ENCODE peak calls at places on chromosomes 2 and 18, in eight cellular contexts. S is fibroblast of lung, Z is heart left ventricle, Q is iPS DF 6.9, C is upper lobe of right lung, X is neural progenitor cell, U is astrocyte, D is OCI-LY7. K is an unnamed sample. For H3K9me3, the result is how much of the 10 kb centered on the place peaks cover.

GRCh38 chr2:32005371-32005976 is 5.3 kb downstream of the MEMO1 start:
- DNase-seq in Q (no peak), C (no peak), D (no peak), U (no peak), Z (no peak), S (no peak), X (no peak), K (no peak)

GRCh38 chr2:1891147-1891546 is 146.8 kb upstream of the PXDN start:
- DNase-seq in Z (no peak), S (no peak), U (no peak), D (no peak), X (no peak), C (no peak), Q (no peak), K (no peak)

GRCh38 chr2:174779361-174779928 is 15.2 kb upstream of the CHRNA1 start:
- DNase-seq in C (no peak), S (no peak), D (no peak), U (peak), X (no peak), Z (no peak), Q (no peak), K (no peak)

GRCh38 chr18:12296457-12296856 is 11.6 kb upstream of the TUBB6 start:
- DNase-seq in Q (no peak), U (no peak), D (no peak), C (peak), X (no peak), Z (no peak), S (no peak), K (no peak)

GRCh38 chr2:12321886-12322285 is 394.9 kb upstream of the TRIB2 start:
- DNase-seq in C (no peak), Z (no peak), X (no peak), D (no peak), S (peak), Q (no peak), U (peak), K (no peak)

GRCh38 chr2:101515512-101515911 is 40.6 kb upstream of the RFX8 start:
- DNase-seq in Z (no peak), S (peak), X (no peak), Q (no peak), C (no peak), D (no peak), U (peak), K (no peak)

GRCh38 chr2:160842286-160842685 is 317.9 kb upstream of the TANK start:
- DNase-seq in U (no peak), X (no peak), C (no peak), Q (no peak), S (no peak), D (no peak), Z (no peak), K (no peak)

GRCh38 chr2:197445746-197446145 is 7.6 kb upstream of the COQ10B start:
- DNase-seq in Q (no peak), Z (no peak), S (no peak), U (no peak), X (no peak), D (no peak), C (no peak), K (no peak)

GRCh38 chr18:51195086-51195601 is 2.3 kb downstream of the MEX3C start:
- DNase-seq in D (peak), Z (no peak), C (no peak), Q (no peak), U (no peak), X (peak), S (peak), K (no peak)

GRCh38 chr2:64213607-64214275 is 69.5 kb upstream of the PELI1 start:
- DNase-seq in D (peak), Z (no peak), S (no peak), U (no peak), C (no peak), Q (no peak), X (no peak), K (no peak)

GRCh38 chr2:65638438-65638837 is 206.0 kb upstream of the SPRED2 start:
- DNase-seq in Z (no peak), S (no peak), D (no peak), Q (no peak), C (no peak), X (peak), U (no peak), K (no peak)

GRCh38 chr2:96913117-96913397 is 43.2 kb upstream of the SEMA4C start:
- DNase-seq in Q (no peak), X (no peak), Z (no peak), S (no peak), U (no peak), D (no peak), C (no peak), K (no peak)

GRCh38 chr18:34767601-34768027 is 57.5 kb downstream of the DTNA start:
- DNase-seq in S (peak), D (no peak), Z (no peak), Q (no peak), U (peak), X (no peak), C (no peak), K (no peak)

GRCh38 chr2:107558295-107558694 is 268.4 kb upstream of the RGPD4 start:
- DNase-seq in S (no peak), D (no peak), U (no peak), C (no peak), Q (no peak), Z (no peak), X (no peak), K (no peak)

GRCh38 chr2:107553045-107553444 is 273.6 kb upstream of the RGPD4 start:
- DNase-seq in S (no peak), C (no peak), Z (no peak), X (no peak), U (no peak), Q (no peak), D (no peak), K (no peak)

GRCh38 chr2:107556038-107556627 is 270.6 kb upstream of the RGPD4 start:
- DNase-seq in S (no peak), Q (no peak), X (no peak), D (peak), Z (no peak), U (no peak), C (no peak), K (no peak)

DNA sequence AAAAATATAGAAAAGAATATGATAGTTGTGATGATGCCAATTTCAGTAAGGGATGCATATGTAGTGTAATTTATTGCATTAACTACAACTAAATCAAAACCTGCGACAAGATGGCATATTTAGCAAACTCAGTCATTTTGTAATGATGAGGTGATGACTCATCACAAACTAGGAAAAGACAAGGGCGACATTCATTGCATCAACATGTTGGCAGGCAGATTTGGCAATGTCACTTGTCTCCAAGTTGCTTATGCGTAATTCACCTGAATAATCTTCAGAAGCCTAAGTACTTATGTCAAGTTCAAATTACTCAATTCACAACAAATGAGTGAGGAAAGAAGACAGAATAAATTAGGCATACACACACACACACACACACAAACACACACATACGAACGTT is 273.2 kb upstream of the RGPD4 start:
- DNase-seq in C (no peak), D (no peak), Z (no peak), U (peak), Q (no peak), S (no peak), X (no peak), K (no peak)
- H3K9me3 ChIP-seq in C (under half), D (under half), Z (under half), U (under half), Q (under half), S (under half), X (under half), K (under half)

DNA sequence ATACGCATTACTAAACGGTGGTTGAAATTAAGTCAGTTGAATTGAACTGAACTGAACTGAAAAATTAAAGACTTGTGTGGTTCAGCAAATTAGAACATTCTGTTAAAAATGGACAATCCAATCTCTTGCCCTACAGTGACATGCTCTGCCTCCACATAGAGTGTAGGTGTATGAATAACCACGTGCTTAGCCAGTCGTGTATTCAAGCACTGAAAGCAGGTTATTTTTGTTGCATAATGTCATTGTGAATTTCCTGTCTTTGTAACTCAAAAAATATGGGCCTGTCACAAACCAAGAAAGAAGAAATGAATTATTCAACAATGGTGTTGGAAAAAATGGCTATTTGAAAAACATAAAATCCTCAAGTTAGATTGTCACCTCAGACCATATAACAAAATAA is 440.9 kb downstream of the TXNL1 start:
- DNase-seq in D (no peak), Q (no peak), Z (no peak), X (no peak), C (no peak), S (no peak), U (no peak), K (no peak)
- H3K9me3 ChIP-seq in D (under half), Q (under half), Z (under half), X (under half), C (under half), S (under half), U (under half), K (under half)

DNA sequence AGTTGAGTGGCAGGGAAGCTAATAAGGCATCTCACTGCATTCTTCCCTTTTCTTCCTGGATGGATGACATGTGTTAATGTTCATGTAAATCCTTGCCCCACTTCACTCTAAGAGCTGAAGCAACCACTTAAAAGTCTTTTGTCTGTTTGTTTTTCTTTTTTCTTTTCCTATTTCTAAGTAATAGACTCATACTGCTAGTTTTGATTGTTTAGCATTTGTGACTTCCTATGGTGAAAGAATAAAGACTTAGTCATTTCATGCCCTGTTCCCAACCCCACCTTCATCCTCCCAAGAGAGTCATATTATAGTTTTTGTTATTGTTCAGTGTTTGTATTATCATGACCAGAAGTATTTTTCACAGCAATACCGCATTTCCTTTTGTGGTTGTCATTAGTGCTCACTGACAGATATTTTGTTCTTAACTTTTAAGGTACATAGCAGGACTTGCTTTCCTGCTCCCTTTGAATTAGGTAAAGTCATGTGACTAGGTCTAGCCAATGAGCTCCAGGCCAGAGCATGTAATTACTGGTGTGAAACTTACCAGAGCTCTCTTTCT is 18.1 kb upstream of the SPP2 start:
- DNase-seq in Z (no peak), C (no peak), Q (no peak), X (no peak), S (peak), U (peak), D (no peak), K (no peak)
- H3K9me3 ChIP-seq in Z (under half), C (under half), Q (under half), X (under half), S (under half), U (under half), D (under half), K (under half)

GRCh38 chr2:238851751-238852150 is 3.9 kb downstream of the TWIST2 start:
- DNase-seq in Z (no peak), D (no peak), U (no peak), S (peak), C (no peak), Q (no peak), X (no peak), K (no peak)

GRCh38 chr2:238854246-238854645 is 6.4 kb downstream of the TWIST2 start:
- DNase-seq in Q (no peak), C (no peak), D (no peak), X (no peak), U (no peak), S (no peak), Z (no peak), K (no peak)

GRCh38 chr2:238853724-238854123 is 5.8 kb downstream of the TWIST2 start:
- DNase-seq in Q (no peak), Z (no peak), C (no peak), X (no peak), S (no peak), D (no peak), U (no peak), K (no peak)

GRCh38 chr2:238852186-238852869 is 4.4 kb downstream of the TWIST2 start:
- DNase-seq in X (no peak), C (no peak), U (no peak), Z (no peak), D (no peak), Q (no peak), S (peak), K (no peak)

GRCh38 chr2:238853218-238853617 is 5.3 kb downstream of the TWIST2 start:
- DNase-seq in S (no peak), Z (no peak), D (no peak), X (no peak), U (no peak), C (no peak), Q (no peak), K (no peak)
- H3K9me3 ChIP-seq in S (under half), Z (under half), D (under half), X (under half), U (under half), C (under half), Q (under half), K (under half)

GRCh38 chr18:36186461-36187137 is 698 bp upstream of the MOCOS start:
- DNase-seq in Z (peak), D (no peak), X (peak), S (peak), C (peak), U (no peak), Q (no peak), K (no peak)

GRCh38 chr18:36189486-36189885 is 2.2 kb downstream of the MOCOS start:
- DNase-seq in C (no peak), S (no peak), Z (no peak), D (no peak), X (no peak), Q (no peak), U (no peak), K (no peak)

GRCh38 chr18:36187138-36187825 is at the start of gene MOCOS:
- DNase-seq in X (peak), D (no peak), S (peak), C (peak), U (no peak), Z (peak), Q (no peak), K (no peak)

GRCh38 chr18:36188912-36189311 is 1.6 kb downstream of the MOCOS start:
- DNase-seq in U (no peak), D (no peak), Z (no peak), S (no peak), C (no peak), Q (no peak), X (peak), K (no peak)

GRCh38 chr18:36187826-36188721 is 777 bp downstream of the MOCOS start:
- DNase-seq in Z (no peak), Q (no peak), U (no peak), C (peak), S (peak), X (peak), D (no peak), K (no peak)
- H3K9me3 ChIP-seq in Z (under half), Q (under half), U (under half), C (under half), S (under half), X (under half), D (under half), K (under half)

DNA sequence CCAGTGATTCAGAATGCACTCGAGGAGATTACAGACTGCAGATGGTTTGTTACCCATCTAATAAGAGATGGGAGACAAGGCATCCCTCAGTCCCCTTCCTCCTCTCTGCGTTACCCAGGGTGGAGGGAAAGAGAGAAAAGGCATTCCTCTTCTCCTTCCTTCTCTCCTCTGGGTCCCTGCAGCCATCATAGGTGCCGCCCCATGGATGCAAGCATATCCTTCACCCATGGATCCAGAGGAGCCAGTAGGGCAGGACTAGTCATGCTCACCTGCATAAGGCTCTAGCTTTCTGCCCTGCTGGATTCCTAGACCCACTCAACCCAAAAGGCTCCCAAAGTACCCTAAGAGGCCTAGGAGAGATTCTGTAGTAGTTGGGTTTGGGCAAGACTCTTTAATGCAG is 20.4 kb downstream of the CMPK2 start:
- DNase-seq in C (no peak), U (peak), Z (no peak), S (peak), D (peak), Q (no peak), X (peak), K (no peak)
- H3K9me3 ChIP-seq in C (half or more), U (under half), Z (half or more), S (under half), D (under half), Q (under half), X (under half), K (half or more)

GRCh38 chr18:79933765-79934164 is 17.7 kb downstream of the SLC66A2 start:
- DNase-seq in C (peak), U (peak), Z (peak), Q (no peak), S (no peak), D (no peak), X (peak), K (no peak)

GRCh38 chr18:79935499-79935898 is 16.0 kb downstream of the SLC66A2 start:
- DNase-seq in Z (peak), C (no peak), Q (no peak), S (no peak), X (no peak), U (no peak), D (no peak), K (no peak)

GRCh38 chr18:79934311-79935097 is 16.9 kb downstream of the SLC66A2 start:
- DNase-seq in Z (peak), S (no peak), Q (no peak), D (no peak), C (peak), U (no peak), X (no peak), K (no peak)

GRCh38 chr18:79935098-79935480 is 16.4 kb downstream of the SLC66A2 start:
- DNase-seq in Z (peak), D (no peak), X (no peak), C (peak), U (no peak), S (no peak), Q (no peak), K (no peak)

DNA sequence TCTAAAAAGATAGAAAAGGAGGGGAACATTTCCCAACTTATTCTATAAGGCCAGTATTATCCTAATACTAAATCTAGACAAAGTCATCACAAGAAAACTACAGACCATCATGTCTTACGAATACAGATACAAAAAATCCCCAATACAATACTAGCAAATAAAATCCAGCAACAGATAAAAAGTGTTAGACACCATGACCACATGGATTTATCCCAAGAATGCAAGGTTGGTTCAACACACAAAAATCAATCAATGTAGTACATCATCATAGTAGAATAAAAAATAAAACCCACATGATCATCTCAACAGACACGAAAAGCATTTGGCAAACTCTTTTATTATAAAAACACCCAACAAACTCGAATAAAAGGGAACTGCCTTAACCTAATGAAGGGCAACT is 18.5 kb downstream of the SLC66A2 start:
- DNase-seq in S (no peak), D (no peak), C (no peak), Z (no peak), X (no peak), Q (no peak), U (no peak), K (no peak)
- H3K9me3 ChIP-seq in S (under half), D (under half), C (under half), Z (half or more), X (under half), Q (under half), U (under half), K (under half)

DNA sequence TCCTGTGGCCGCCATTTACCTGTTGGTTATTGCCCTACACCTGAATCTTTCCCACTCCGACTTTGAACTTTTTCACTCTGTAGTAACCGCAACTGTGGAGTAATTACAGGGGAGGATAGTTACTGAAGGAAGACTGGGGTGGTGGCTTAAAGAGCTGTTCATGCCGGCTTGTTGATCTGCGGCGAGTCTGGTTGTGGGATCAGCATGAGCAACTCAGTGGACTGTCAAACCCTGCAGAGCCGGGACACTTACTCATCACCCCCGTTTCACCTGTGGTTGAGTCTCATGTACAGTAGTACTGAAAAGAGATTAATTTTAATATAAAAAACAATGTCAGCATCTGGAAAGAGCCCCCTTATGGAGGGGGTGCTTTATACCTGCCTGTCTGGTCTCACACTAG is 2.1 kb downstream of the ASB1 start:
- DNase-seq in U (peak), D (no peak), C (no peak), X (no peak), Q (no peak), S (no peak), Z (no peak), K (no peak)
- H3K9me3 ChIP-seq in U (under half), D (under half), C (under half), X (under half), Q (under half), S (under half), Z (under half), K (under half)

GRCh38 chr2:14288016-14288415 is 344.5 kb upstream of the LRATD1 start:
- DNase-seq in X (no peak), C (no peak), U (no peak), S (no peak), Z (no peak), D (no peak), Q (no peak), K (no peak)
- H3K9me3 ChIP-seq in X (under half), C (under half), U (under half), S (under half), Z (under half), D (under half), Q (under half), K (under half)